ENCODE peak calls at places on chromosomes 2 and 18, in seven cellular contexts. One of them, this sample, is unnamed.

GRCh38 chr2:207767461-207768167 is 2.1 kb downstream of the FZD5 start:
- DNase-seq in choroid plexus epithelial cell: peak
- DNase-seq in A549: peak
- DNase-seq in AG04450: no peak
- DNase-seq in hepatocyte: peak
- DNase-seq in fibroblast of lung: peak
- DNase-seq in Peyer's patch: peak
- DNase-seq in this sample: no peak

GRCh38 chr18:40974448-40974847 is 980.6 kb upstream of the PIK3C3 start:
- DNase-seq in A549: no peak
- DNase-seq in hepatocyte: no peak
- DNase-seq in fibroblast of lung: no peak
- DNase-seq in Peyer's patch: no peak
- DNase-seq in AG04450: no peak
- DNase-seq in choroid plexus epithelial cell: no peak
- DNase-seq in this sample: no peak

GRCh38 chr2:192194065-192194865 is 468 bp downstream of the TMEFF2 start:
- DNase-seq in choroid plexus epithelial cell: peak
- DNase-seq in Peyer's patch: no peak
- DNase-seq in fibroblast of lung: peak
- DNase-seq in hepatocyte: peak
- DNase-seq in A549: peak
- DNase-seq in AG04450: no peak
- DNase-seq in this sample: no peak

GRCh38 chr2:125185691-125186270 is 1160.7 kb downstream of the CNTNAP5 start:
- DNase-seq in fibroblast of lung: no peak
- DNase-seq in AG04450: no peak
- DNase-seq in hepatocyte: no peak
- DNase-seq in choroid plexus epithelial cell: no peak
- DNase-seq in A549: no peak
- DNase-seq in Peyer's patch: no peak
- DNase-seq in this sample: no peak

GRCh38 chr2:112216158-112216557 is 38.7 kb downstream of the ZC3H8 start:
- DNase-seq in hepatocyte: no peak
- DNase-seq in A549: no peak
- DNase-seq in AG04450: no peak
- DNase-seq in Peyer's patch: no peak
- DNase-seq in fibroblast of lung: peak
- DNase-seq in choroid plexus epithelial cell: peak
- DNase-seq in this sample: no peak

GRCh38 chr2:213766465-213766891 is 482.2 kb downstream of the SPAG16 start:
- DNase-seq in hepatocyte: peak
- DNase-seq in choroid plexus epithelial cell: no peak
- DNase-seq in AG04450: no peak
- DNase-seq in Peyer's patch: no peak
- DNase-seq in A549: no peak
- DNase-seq in fibroblast of lung: no peak
- DNase-seq in this sample: no peak

GRCh38 chr18:68402784-68403183 is 312.1 kb downstream of the TMX3 start:
- DNase-seq in hepatocyte: no peak
- DNase-seq in choroid plexus epithelial cell: no peak
- DNase-seq in fibroblast of lung: no peak
- DNase-seq in A549: no peak
- DNase-seq in AG04450: no peak
- DNase-seq in Peyer's patch: no peak
- DNase-seq in this sample: no peak

GRCh38 chr2:174577967-174578589 is 19.5 kb downstream of the WIPF1 start:
- DNase-seq in Peyer's patch: no peak
- DNase-seq in AG04450: peak
- DNase-seq in choroid plexus epithelial cell: peak
- DNase-seq in fibroblast of lung: peak
- DNase-seq in A549: no peak
- DNase-seq in hepatocyte: peak
- DNase-seq in this sample: peak

GRCh38 chr2:200590090-200590489 is 4.3 kb downstream of the AOX1 start:
- DNase-seq in fibroblast of lung: peak
- DNase-seq in AG04450: no peak
- DNase-seq in A549: no peak
- DNase-seq in choroid plexus epithelial cell: peak
- DNase-seq in hepatocyte: no peak
- DNase-seq in Peyer's patch: peak
- DNase-seq in this sample: no peak

GRCh38 chr2:51997571-51997970 is 965.6 kb upstream of the NRXN1 start:
- DNase-seq in hepatocyte: no peak
- DNase-seq in Peyer's patch: no peak
- DNase-seq in fibroblast of lung: no peak
- DNase-seq in A549: no peak
- DNase-seq in choroid plexus epithelial cell: peak
- DNase-seq in AG04450: no peak
- DNase-seq in this sample: no peak

GRCh38 chr2:105398522-105399206 is at the start of gene FHL2:
- DNase-seq in fibroblast of lung: peak
- DNase-seq in Peyer's patch: peak
- DNase-seq in hepatocyte: peak
- DNase-seq in A549: peak
- DNase-seq in choroid plexus epithelial cell: peak
- DNase-seq in AG04450: peak
- DNase-seq in this sample: no peak

GRCh38 chr2:151716721-151717120 is 17.6 kb downstream of the NEB start:
- DNase-seq in hepatocyte: no peak
- DNase-seq in A549: no peak
- DNase-seq in choroid plexus epithelial cell: peak
- DNase-seq in AG04450: no peak
- DNase-seq in fibroblast of lung: no peak
- DNase-seq in Peyer's patch: no peak
- DNase-seq in this sample: no peak

GRCh38 chr2:25339791-25340339 is 1.9 kb downstream of the DNMT3A start:
- DNase-seq in A549: no peak
- DNase-seq in fibroblast of lung: no peak
- DNase-seq in choroid plexus epithelial cell: no peak
- DNase-seq in hepatocyte: peak
- DNase-seq in AG04450: no peak
- DNase-seq in Peyer's patch: peak
- DNase-seq in this sample: no peak

GRCh38 chr2:181308731-181309130 is 148.5 kb upstream of the ITGA4 start:
- DNase-seq in AG04450: no peak
- DNase-seq in fibroblast of lung: no peak
- DNase-seq in A549: no peak
- DNase-seq in hepatocyte: no peak
- DNase-seq in choroid plexus epithelial cell: no peak
- DNase-seq in Peyer's patch: no peak
- DNase-seq in this sample: no peak

GRCh38 chr2:67954125-67954748 is 108.6 kb downstream of the C1D start:
- DNase-seq in hepatocyte: peak
- DNase-seq in AG04450: no peak
- DNase-seq in fibroblast of lung: no peak
- DNase-seq in A549: no peak
- DNase-seq in Peyer's patch: no peak
- DNase-seq in choroid plexus epithelial cell: no peak
- DNase-seq in this sample: no peak

GRCh38 chr18:49875783-49876182 is 62.5 kb upstream of the ACAA2 start:
- DNase-seq in AG04450: no peak
- DNase-seq in choroid plexus epithelial cell: no peak
- DNase-seq in hepatocyte: no peak
- DNase-seq in A549: no peak
- DNase-seq in fibroblast of lung: no peak
- DNase-seq in Peyer's patch: no peak
- DNase-seq in this sample: no peak

GRCh38 chr2:212957624-212958023 is 193.8 kb downstream of the IKZF2 start:
- DNase-seq in hepatocyte: no peak
- DNase-seq in A549: no peak
- DNase-seq in Peyer's patch: no peak
- DNase-seq in fibroblast of lung: no peak
- DNase-seq in choroid plexus epithelial cell: no peak
- DNase-seq in AG04450: no peak
- DNase-seq in this sample: no peak

GRCh38 chr2:68367918-68368656 is 3.0 kb downstream of the PLEK start:
- DNase-seq in AG04450: no peak
- DNase-seq in A549: no peak
- DNase-seq in choroid plexus epithelial cell: no peak
- DNase-seq in hepatocyte: no peak
- DNase-seq in Peyer's patch: no peak
- DNase-seq in fibroblast of lung: no peak
- DNase-seq in this sample: no peak

GRCh38 chr2:5609191-5609590 is 83.0 kb upstream of the SOX11 start:
- DNase-seq in hepatocyte: peak
- DNase-seq in fibroblast of lung: no peak
- DNase-seq in choroid plexus epithelial cell: no peak
- DNase-seq in Peyer's patch: no peak
- DNase-seq in A549: no peak
- DNase-seq in AG04450: no peak
- DNase-seq in this sample: no peak

GRCh38 chr2:199424160-199424559 is 33.6 kb downstream of the SATB2 start:
- DNase-seq in choroid plexus epithelial cell: no peak
- DNase-seq in fibroblast of lung: no peak
- DNase-seq in Peyer's patch: no peak
- DNase-seq in AG04450: no peak
- DNase-seq in A549: no peak
- DNase-seq in hepatocyte: no peak
- DNase-seq in this sample: no peak

GRCh38 chr2:112881217-112882000 is 29.6 kb upstream of the IL37 start:
- DNase-seq in choroid plexus epithelial cell: peak
- DNase-seq in AG04450: peak
- DNase-seq in hepatocyte: no peak
- DNase-seq in A549: no peak
- DNase-seq in fibroblast of lung: peak
- DNase-seq in Peyer's patch: no peak
- DNase-seq in this sample: peak

GRCh38 chr2:41899189-41899588 is 148.6 kb upstream of the PKDCC start:
- DNase-seq in hepatocyte: peak
- DNase-seq in Peyer's patch: no peak
- DNase-seq in choroid plexus epithelial cell: peak
- DNase-seq in fibroblast of lung: no peak
- DNase-seq in A549: no peak
- DNase-seq in AG04450: no peak
- DNase-seq in this sample: no peak

GRCh38 chr18:23151414-23152099 is 16.3 kb downstream of the CABLES1 start:
- DNase-seq in fibroblast of lung: no peak
- DNase-seq in choroid plexus epithelial cell: no peak
- DNase-seq in hepatocyte: no peak
- DNase-seq in Peyer's patch: no peak
- DNase-seq in A549: no peak
- DNase-seq in AG04450: no peak
- DNase-seq in this sample: no peak

DNA sequence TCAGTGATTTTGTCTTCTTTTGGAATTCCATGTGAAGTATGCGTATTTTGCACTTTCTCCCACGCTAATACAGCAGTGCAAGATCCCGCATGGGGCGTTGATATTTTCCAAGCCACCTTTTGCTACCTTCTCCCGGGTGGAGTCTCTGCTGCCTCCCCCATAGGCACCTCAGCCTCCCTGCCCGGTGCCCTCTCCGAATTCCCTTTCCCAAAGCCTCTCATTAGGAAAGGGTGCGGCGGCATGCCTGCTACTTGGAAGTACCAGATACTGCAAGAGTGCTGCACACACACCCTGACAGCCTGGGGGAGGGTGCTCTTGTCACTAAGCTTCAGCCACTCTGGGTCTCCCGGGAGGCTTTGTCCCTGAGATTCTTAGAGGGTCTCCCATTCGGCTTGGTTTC is 114.4 kb upstream of the PXDN start:
- DNase-seq in choroid plexus epithelial cell: no peak
- DNase-seq in A549: no peak
- DNase-seq in Peyer's patch: no peak
- DNase-seq in hepatocyte: no peak
- DNase-seq in AG04450: no peak
- DNase-seq in fibroblast of lung: no peak
- DNase-seq in this sample: no peak
- TF ChIP-seq CTCF in choroid plexus epithelial cell: no peak
- TF ChIP-seq CTCF in A549: no peak
- TF ChIP-seq CTCF in Peyer's patch: no peak
- TF ChIP-seq CTCF in hepatocyte: no peak
- TF ChIP-seq CTCF in AG04450: no peak
- TF ChIP-seq CTCF in fibroblast of lung: no peak
- TF ChIP-seq CTCF in this sample: no peak

DNA sequence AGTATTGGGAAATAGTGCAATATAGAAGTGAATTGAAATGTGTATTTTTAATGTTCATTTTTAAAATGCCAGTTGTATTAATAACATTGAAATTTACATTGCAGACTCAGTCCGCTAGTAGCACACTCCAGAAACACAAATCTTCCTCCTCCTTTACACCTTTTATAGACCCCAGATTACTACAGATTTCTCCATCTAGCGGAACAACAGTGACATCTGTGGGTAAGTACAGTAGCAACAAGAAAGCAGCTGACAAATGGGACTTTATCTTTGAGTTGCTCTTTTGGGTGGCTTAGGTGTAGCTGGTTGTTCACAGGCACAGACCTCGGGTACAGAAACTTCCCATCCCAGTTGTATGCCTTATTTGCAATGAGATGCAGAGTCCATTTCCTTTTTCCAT is 118.2 kb upstream of the IL1R2 start:
- DNase-seq in AG04450: no peak
- DNase-seq in Peyer's patch: no peak
- DNase-seq in choroid plexus epithelial cell: peak
- DNase-seq in A549: peak
- DNase-seq in fibroblast of lung: peak
- DNase-seq in hepatocyte: no peak
- DNase-seq in this sample: no peak
- TF ChIP-seq CTCF in AG04450: peak
- TF ChIP-seq CTCF in Peyer's patch: peak
- TF ChIP-seq CTCF in choroid plexus epithelial cell: peak
- TF ChIP-seq CTCF in A549: peak
- TF ChIP-seq CTCF in fibroblast of lung: no peak
- TF ChIP-seq CTCF in hepatocyte: peak
- TF ChIP-seq CTCF in this sample: no peak

DNA sequence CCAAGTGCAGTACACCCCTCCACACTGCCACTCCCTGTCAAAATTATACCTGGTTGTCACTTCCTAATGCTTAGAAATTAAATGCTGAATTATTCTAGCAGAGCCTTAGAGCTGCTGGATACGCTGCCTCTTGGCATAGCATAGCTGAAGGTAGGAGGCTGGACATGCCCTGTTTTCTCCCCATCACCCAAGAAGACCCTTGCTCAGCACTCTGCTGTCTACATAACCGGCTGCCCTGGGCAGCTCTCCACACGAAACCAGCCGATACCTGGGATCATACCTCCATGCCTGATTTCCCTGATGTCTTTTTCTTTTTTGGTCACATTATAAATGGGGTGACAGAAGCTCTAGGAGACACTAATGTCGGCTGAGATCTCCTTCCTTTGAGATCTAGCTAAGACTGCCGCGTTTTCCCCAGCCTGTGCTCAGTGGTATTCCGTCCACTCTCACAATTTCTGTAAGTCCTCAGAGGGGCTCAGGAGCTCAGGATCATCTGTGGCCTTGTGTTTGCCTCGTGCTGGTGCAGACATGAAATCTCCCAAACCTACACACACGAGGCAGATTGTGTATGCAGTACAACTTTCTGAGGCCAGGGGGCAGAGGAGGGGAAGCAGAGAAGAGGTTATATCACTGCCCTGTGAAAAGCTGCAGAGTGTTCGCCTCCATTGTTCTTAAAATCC is 13.5 kb upstream of the ZAP70 start:
- DNase-seq in choroid plexus epithelial cell: peak
- DNase-seq in hepatocyte: peak
- DNase-seq in A549: peak
- DNase-seq in Peyer's patch: peak
- DNase-seq in AG04450: peak
- DNase-seq in fibroblast of lung: peak
- DNase-seq in this sample: peak
- TF ChIP-seq CTCF in choroid plexus epithelial cell: peak
- TF ChIP-seq CTCF in hepatocyte: peak
- TF ChIP-seq CTCF in A549: peak
- TF ChIP-seq CTCF in Peyer's patch: peak
- TF ChIP-seq CTCF in AG04450: peak
- TF ChIP-seq CTCF in fibroblast of lung: peak
- TF ChIP-seq CTCF in this sample: peak

GRCh38 chr2:18742382-18742781 is 153.0 kb upstream of the NT5C1B start:
- DNase-seq in Peyer's patch: no peak
- DNase-seq in hepatocyte: no peak
- DNase-seq in AG04450: no peak
- DNase-seq in fibroblast of lung: peak
- DNase-seq in choroid plexus epithelial cell: no peak
- DNase-seq in A549: no peak
- DNase-seq in this sample: no peak
- TF ChIP-seq CTCF in Peyer's patch: no peak
- TF ChIP-seq CTCF in hepatocyte: peak
- TF ChIP-seq CTCF in AG04450: peak
- TF ChIP-seq CTCF in fibroblast of lung: peak
- TF ChIP-seq CTCF in choroid plexus epithelial cell: peak
- TF ChIP-seq CTCF in A549: no peak
- TF ChIP-seq CTCF in this sample: peak

This sample was measured in AG09319.